ENCODE peak calls at places on chromosomes 2 and 18, in four cellular contexts. J, V, D and Y are unnamed samples. For H3K9me3 and H3K4me1, the result is how much of the 10 kb centered on the place peaks cover.

GRCh38 chr2:237122214-237122666 is 36.6 kb downstream of the COPS8 start:
- DNase-seq in J (peak), V (peak), D (peak), Y (no peak)

GRCh38 chr2:105909215-105909614 is 164.5 kb downstream of the NCK2 start:
- DNase-seq in J (no peak), V (no peak), D (no peak), Y (no peak)

GRCh38 chr2:147696426-147696825 is 148.4 kb upstream of the ACVR2A start:
- DNase-seq in J (no peak), V (no peak), D (no peak), Y (no peak)

GRCh38 chr2:173663835-173664515 is 301.2 kb downstream of the SP3 start:
- DNase-seq in J (no peak), V (no peak), D (no peak), Y (no peak)

GRCh38 chr2:120703330-120703994 is 32.2 kb upstream of the GLI2 start:
- DNase-seq in J (peak), V (no peak), D (no peak), Y (no peak)

GRCh38 chr2:223649941-223650530 is 47.9 kb upstream of the SCG2 start:
- DNase-seq in J (no peak), V (no peak), D (no peak), Y (no peak)

GRCh38 chr2:69185807-69186206 is 172.8 kb downstream of the ANTXR1 start:
- DNase-seq in J (no peak), V (no peak), D (no peak), Y (no peak)

GRCh38 chr2:191499874-191500565 is 177.9 kb upstream of the NABP1 start:
- DNase-seq in J (peak), V (no peak), D (no peak), Y (no peak)

GRCh38 chr2:82215212-82215611 is 1910.7 kb upstream of the LRRTM1 start:
- DNase-seq in J (no peak), V (no peak), D (no peak), Y (no peak)

GRCh38 chr2:144648837-144649485 is 129.0 kb upstream of the ZEB2 start:
- DNase-seq in J (no peak), V (no peak), D (no peak), Y (no peak)

GRCh38 chr2:127143851-127144782 is 37.2 kb upstream of the BIN1 start:
- DNase-seq in J (no peak), V (no peak), D (no peak), Y (no peak)

GRCh38 chr2:221518201-221518936 is 53.7 kb downstream of the EPHA4 start:
- DNase-seq in J (peak), V (no peak), D (no peak), Y (peak)

GRCh38 chr2:166332049-166332448 is 43.7 kb downstream of the SCN9A start:
- DNase-seq in J (no peak), V (no peak), D (no peak), Y (no peak)

GRCh38 chr2:238714038-238714528 is 133.8 kb upstream of the TWIST2 start:
- DNase-seq in J (peak), V (no peak), D (no peak), Y (no peak)

GRCh38 chr2:14752294-14752693 is 119.8 kb downstream of the LRATD1 start:
- DNase-seq in J (no peak), V (no peak), D (no peak), Y (no peak)

GRCh38 chr2:17780546-17780945 is 26.6 kb downstream of the GEN1 start:
- DNase-seq in J (no peak), V (no peak), D (no peak), Y (no peak)

GRCh38 chr2:150672311-150672710 is 184.8 kb upstream of the RND3 start:
- DNase-seq in J (no peak), V (no peak), D (no peak), Y (no peak)

GRCh38 chr2:19035238-19035637 is 323.2 kb downstream of the OSR1 start:
- DNase-seq in J (peak), V (no peak), D (no peak), Y (no peak)

GRCh38 chr18:45171575-45172225 is 443.6 kb upstream of the SLC14A2 start:
- DNase-seq in J (peak), V (no peak), D (no peak), Y (no peak)

GRCh38 chr2:69111036-69111435 is 98.1 kb downstream of the ANTXR1 start:
- DNase-seq in J (no peak), V (no peak), D (no peak), Y (no peak)

GRCh38 chr2:105712166-105712915 is 32.4 kb upstream of the NCK2 start:
- DNase-seq in J (peak), V (no peak), D (no peak), Y (no peak)

GRCh38 chr18:13449651-13450050 is 231.1 kb downstream of the LDLRAD4 start:
- DNase-seq in J (no peak), V (no peak), D (no peak), Y (no peak)

GRCh38 chr2:207235621-207236020 is 69.9 kb upstream of the KLF7 start:
- DNase-seq in J (no peak), V (no peak), D (no peak), Y (no peak)

GRCh38 chr2:207233731-207234130 is 68.0 kb upstream of the KLF7 start:
- DNase-seq in J (no peak), V (no peak), D (no peak), Y (no peak)

GRCh38 chr2:207239754-207240494 is 74.2 kb upstream of the KLF7 start:
- DNase-seq in J (peak), V (no peak), D (no peak), Y (no peak)

GRCh38 chr2:207239222-207239674 is 73.5 kb upstream of the KLF7 start:
- DNase-seq in J (peak), V (no peak), D (no peak), Y (no peak)

GRCh38 chr2:207236156-207236935 is 70.6 kb upstream of the KLF7 start:
- DNase-seq in J (no peak), V (no peak), D (no peak), Y (no peak)
- H3K27ac ChIP-seq in J (no peak), V (no peak), D (no peak), Y (no peak)

GRCh38 chr2:24544456-24545115 is 53.5 kb downstream of the NCOA1 start:
- DNase-seq in J (no peak), V (no peak), D (no peak), Y (no peak)
- H3K9me3 ChIP-seq in J (under half), V (under half), D (under half), Y (under half)

DNA sequence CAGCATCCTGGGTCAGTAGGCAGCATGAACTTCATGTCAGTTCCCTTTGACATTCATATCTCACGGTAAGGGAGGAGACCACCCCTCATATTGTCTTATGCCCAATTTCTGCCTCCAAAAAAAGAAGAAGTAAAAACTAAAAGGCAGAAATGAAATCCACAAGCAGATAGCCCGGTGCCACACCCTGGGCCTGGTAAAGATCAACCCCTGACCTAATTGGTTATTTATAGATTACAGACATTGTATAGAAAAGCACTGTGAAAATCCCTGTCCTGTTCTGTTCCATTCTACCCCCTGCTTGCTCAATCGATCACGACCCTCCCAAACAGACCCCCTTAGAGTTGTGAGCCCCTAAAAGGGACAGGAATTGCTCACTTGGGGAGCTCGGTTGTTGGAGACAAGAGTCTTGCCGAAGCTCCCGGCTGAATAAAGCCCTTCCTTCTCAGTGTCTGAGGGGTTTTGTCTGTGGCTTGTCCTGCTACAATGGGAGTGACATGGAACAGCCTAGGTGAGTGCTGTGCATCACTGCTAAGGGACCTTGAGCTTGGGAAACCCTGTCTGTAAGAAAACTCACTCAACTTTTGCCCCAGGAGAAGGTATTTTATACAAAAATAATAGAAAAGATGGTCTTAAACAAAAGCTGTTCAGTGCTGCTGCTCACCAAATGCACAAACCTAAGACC is 11.1 kb downstream of the NDUFV2 start:
- DNase-seq in J (no peak), V (no peak), D (no peak), Y (no peak)
- H3K4me1 ChIP-seq in J (under half), V (under half), D (under half), Y (half or more)

GRCh38 chr2:153858250-153858649 is 13.5 kb upstream of the GALNT13 start:
- DNase-seq in J (no peak), V (no peak), D (no peak), Y (no peak)
- H3K27ac ChIP-seq in J (no peak), V (no peak), D (no peak), Y (no peak)

DNA sequence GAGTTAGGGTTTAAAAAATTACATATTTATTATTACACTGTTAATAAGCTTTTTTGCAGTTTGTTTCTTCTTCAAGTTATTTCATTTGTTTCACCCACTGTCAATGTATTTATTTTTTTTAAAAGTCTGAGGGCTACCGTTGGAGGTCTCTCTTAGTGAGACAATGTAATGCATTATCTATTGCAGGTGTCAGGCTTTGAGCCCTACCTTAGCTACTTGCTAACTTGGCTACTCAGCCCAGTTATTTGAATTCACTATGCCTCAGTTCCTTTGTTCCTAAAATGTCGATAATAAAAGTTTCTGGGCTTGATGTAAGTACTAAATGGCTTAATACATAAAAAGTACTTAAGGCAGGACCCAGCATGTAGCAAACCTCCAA is 458 bp upstream of the TFPI start:
- DNase-seq in J (no peak), V (no peak), D (no peak), Y (no peak)
- H3K9me3 ChIP-seq in J (under half), V (under half), D (under half), Y (under half)

GRCh38 chr2:55099878-55100820 is 49.9 kb upstream of the RTN4 start:
- DNase-seq in J (peak), V (no peak), D (no peak), Y (no peak)
- H3K4me1 ChIP-seq in J (under half), V (under half), D (under half), Y (under half)

GRCh38 chr18:55404811-55405654 is 183.0 kb downstream of the TCF4 start:
- DNase-seq in J (peak), V (no peak), D (no peak), Y (no peak)

GRCh38 chr18:55406374-55407045 is 181.5 kb downstream of the TCF4 start:
- DNase-seq in J (no peak), V (no peak), D (no peak), Y (no peak)

GRCh38 chr18:55404136-55404810 is 183.7 kb downstream of the TCF4 start:
- DNase-seq in J (no peak), V (no peak), D (no peak), Y (no peak)

GRCh38 chr18:55407191-55407590 is 180.8 kb downstream of the TCF4 start:
- DNase-seq in J (no peak), V (no peak), D (no peak), Y (no peak)

GRCh38 chr18:55405655-55406373 is 182.2 kb downstream of the TCF4 start:
- DNase-seq in J (peak), V (peak), D (no peak), Y (no peak)
- H3K27ac ChIP-seq in J (peak), V (no peak), D (no peak), Y (no peak)

DNA sequence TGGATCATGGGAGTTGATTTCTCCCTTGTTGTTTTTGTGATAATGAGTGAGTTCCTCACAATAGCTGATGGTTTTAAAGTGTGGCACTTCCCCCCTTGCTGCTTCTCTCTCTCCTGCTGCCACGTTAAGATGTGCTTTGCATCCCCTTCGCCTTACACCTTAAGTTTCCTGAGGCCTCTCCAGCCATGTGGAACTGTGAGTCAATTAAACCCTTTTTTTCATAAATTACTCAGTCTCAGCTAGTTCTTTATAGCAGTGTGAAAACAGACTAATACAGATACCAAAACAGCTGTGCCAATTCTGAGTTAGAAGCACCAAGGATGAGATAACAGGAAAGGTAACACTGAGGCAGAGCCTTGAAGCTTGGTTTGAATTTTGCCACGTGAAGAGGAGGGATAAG is 44.7 kb downstream of the ITSN2 start:
- DNase-seq in J (no peak), V (no peak), D (no peak), Y (no peak)
- H3K9me3 ChIP-seq in J (under half), V (under half), D (under half), Y (under half)